ENCODE peak calls at places on chromosomes 2 and 18, in four cellular contexts. One of them, this sample, is unnamed.

GRCh38 chr2:233458031-233458610 is 103.8 kb downstream of the DGKD start:
- DNase-seq in MCF 10A: no peak
- DNase-seq in heart left ventricle: peak
- DNase-seq in ascending aorta: no peak
- DNase-seq in this sample: no peak

GRCh38 chr2:9768388-9768787 is 74.9 kb upstream of the TAF1B start:
- DNase-seq in MCF 10A: no peak
- DNase-seq in heart left ventricle: peak
- DNase-seq in ascending aorta: no peak
- DNase-seq in this sample: peak

GRCh38 chr2:240593026-240593702 is 6.6 kb downstream of the CAPN10 start:
- DNase-seq in MCF 10A: no peak
- DNase-seq in heart left ventricle: peak
- DNase-seq in ascending aorta: no peak
- DNase-seq in this sample: no peak

GRCh38 chr2:102253140-102253752 is 58.1 kb upstream of the IL1RL1 start:
- DNase-seq in MCF 10A: no peak
- DNase-seq in heart left ventricle: no peak
- DNase-seq in ascending aorta: no peak
- DNase-seq in this sample: no peak

GRCh38 chr18:64240301-64240700 is 91.4 kb upstream of the LINC00305 start:
- DNase-seq in MCF 10A: no peak
- DNase-seq in heart left ventricle: no peak
- DNase-seq in ascending aorta: no peak
- DNase-seq in this sample: no peak

GRCh38 chr2:26765475-26766200 is 1.6 kb downstream of the SLC35F6 start:
- DNase-seq in MCF 10A: no peak
- DNase-seq in heart left ventricle: no peak
- DNase-seq in ascending aorta: no peak
- DNase-seq in this sample: no peak

GRCh38 chr2:113282747-113283533 is 4.2 kb upstream of the PAX8 start:
- DNase-seq in MCF 10A: peak
- DNase-seq in heart left ventricle: no peak
- DNase-seq in ascending aorta: peak
- DNase-seq in this sample: peak

GRCh38 chr2:149152597-149152996 is 114.1 kb downstream of the LYPD6B start:
- DNase-seq in MCF 10A: no peak
- DNase-seq in heart left ventricle: no peak
- DNase-seq in ascending aorta: no peak
- DNase-seq in this sample: no peak

GRCh38 chr2:188042412-188042811 is 249.3 kb upstream of the GULP1 start:
- DNase-seq in MCF 10A: peak
- DNase-seq in heart left ventricle: no peak
- DNase-seq in ascending aorta: no peak
- DNase-seq in this sample: peak

GRCh38 chr2:165969227-165969626 is 15.7 kb upstream of the TTC21B start:
- DNase-seq in MCF 10A: no peak
- DNase-seq in heart left ventricle: no peak
- DNase-seq in ascending aorta: no peak
- DNase-seq in this sample: no peak

GRCh38 chr18:63956755-63957154 is 7.7 kb downstream of the HMSD start:
- DNase-seq in MCF 10A: no peak
- DNase-seq in heart left ventricle: no peak
- DNase-seq in ascending aorta: no peak
- DNase-seq in this sample: peak

GRCh38 chr2:233638836-233639235 is 2.6 kb downstream of the UGT1A10 start:
- DNase-seq in MCF 10A: no peak
- DNase-seq in heart left ventricle: no peak
- DNase-seq in ascending aorta: no peak
- DNase-seq in this sample: no peak

GRCh38 chr2:47656715-47657600 is 126.0 kb upstream of the MSH6 start:
- DNase-seq in MCF 10A: peak
- DNase-seq in heart left ventricle: no peak
- DNase-seq in ascending aorta: peak
- DNase-seq in this sample: no peak

GRCh38 chr18:55586841-55587240 is 1.2 kb downstream of the TCF4 start:
- DNase-seq in MCF 10A: no peak
- DNase-seq in heart left ventricle: no peak
- DNase-seq in ascending aorta: no peak
- DNase-seq in this sample: peak

GRCh38 chr2:9690716-9691498 is 60.1 kb upstream of the YWHAQ start:
- DNase-seq in MCF 10A: no peak
- DNase-seq in heart left ventricle: no peak
- DNase-seq in ascending aorta: no peak
- DNase-seq in this sample: no peak

GRCh38 chr2:40230717-40231300 is 221.1 kb downstream of the SLC8A1 start:
- DNase-seq in MCF 10A: peak
- DNase-seq in heart left ventricle: no peak
- DNase-seq in ascending aorta: no peak
- DNase-seq in this sample: peak

GRCh38 chr2:200432296-200432695 is 77.6 kb downstream of the KCTD18 start:
- DNase-seq in MCF 10A: peak
- DNase-seq in heart left ventricle: no peak
- DNase-seq in ascending aorta: no peak
- DNase-seq in this sample: no peak

GRCh38 chr2:96321230-96322103 is 3.6 kb upstream of the ITPRIPL1 start:
- DNase-seq in MCF 10A: no peak
- DNase-seq in heart left ventricle: peak
- DNase-seq in ascending aorta: peak
- DNase-seq in this sample: no peak

GRCh38 chr2:32363588-32363987 is 6.8 kb downstream of the BIRC6 start:
- DNase-seq in MCF 10A: no peak
- DNase-seq in heart left ventricle: no peak
- DNase-seq in ascending aorta: no peak
- DNase-seq in this sample: no peak

GRCh38 chr2:216082388-216082733 is 642 bp downstream of the TMEM169 start:
- DNase-seq in MCF 10A: no peak
- DNase-seq in heart left ventricle: no peak
- DNase-seq in ascending aorta: no peak
- DNase-seq in this sample: no peak

GRCh38 chr2:68238955-68239822 is 13.1 kb downstream of the PPP3R1 start:
- DNase-seq in MCF 10A: peak
- DNase-seq in heart left ventricle: no peak
- DNase-seq in ascending aorta: no peak
- DNase-seq in this sample: no peak

GRCh38 chr2:25310965-25311865 is 30.5 kb downstream of the DNMT3A start:
- DNase-seq in MCF 10A: peak
- DNase-seq in heart left ventricle: peak
- DNase-seq in ascending aorta: no peak
- DNase-seq in this sample: no peak

GRCh38 chr2:52879561-52879960 is 888.0 kb upstream of the CHAC2 start:
- DNase-seq in MCF 10A: no peak
- DNase-seq in heart left ventricle: no peak
- DNase-seq in ascending aorta: no peak
- DNase-seq in this sample: no peak

GRCh38 chr2:2662847-2663356 is 331.8 kb upstream of the MYT1L start:
- DNase-seq in MCF 10A: no peak
- DNase-seq in heart left ventricle: no peak
- DNase-seq in ascending aorta: no peak
- DNase-seq in this sample: no peak

GRCh38 chr2:153230977-153231376 is 247.6 kb downstream of the RPRM start:
- DNase-seq in MCF 10A: peak
- DNase-seq in heart left ventricle: no peak
- DNase-seq in ascending aorta: no peak
- DNase-seq in this sample: no peak

GRCh38 chr2:173221081-173221695 is 133.5 kb upstream of the CDCA7 start:
- DNase-seq in MCF 10A: no peak
- DNase-seq in heart left ventricle: no peak
- DNase-seq in ascending aorta: no peak
- DNase-seq in this sample: no peak

GRCh38 chr2:120901213-120901612 is 165.5 kb downstream of the GLI2 start:
- DNase-seq in MCF 10A: no peak
- DNase-seq in heart left ventricle: no peak
- DNase-seq in ascending aorta: no peak
- DNase-seq in this sample: no peak

GRCh38 chr2:234251326-234252271 is 201.1 kb downstream of the SPP2 start:
- DNase-seq in MCF 10A: peak
- DNase-seq in heart left ventricle: no peak
- DNase-seq in ascending aorta: no peak
- DNase-seq in this sample: peak

GRCh38 chr2:179336782-179337534 is 72.3 kb upstream of the SESTD1 start:
- DNase-seq in MCF 10A: peak
- DNase-seq in heart left ventricle: no peak
- DNase-seq in ascending aorta: no peak
- DNase-seq in this sample: peak

DNA sequence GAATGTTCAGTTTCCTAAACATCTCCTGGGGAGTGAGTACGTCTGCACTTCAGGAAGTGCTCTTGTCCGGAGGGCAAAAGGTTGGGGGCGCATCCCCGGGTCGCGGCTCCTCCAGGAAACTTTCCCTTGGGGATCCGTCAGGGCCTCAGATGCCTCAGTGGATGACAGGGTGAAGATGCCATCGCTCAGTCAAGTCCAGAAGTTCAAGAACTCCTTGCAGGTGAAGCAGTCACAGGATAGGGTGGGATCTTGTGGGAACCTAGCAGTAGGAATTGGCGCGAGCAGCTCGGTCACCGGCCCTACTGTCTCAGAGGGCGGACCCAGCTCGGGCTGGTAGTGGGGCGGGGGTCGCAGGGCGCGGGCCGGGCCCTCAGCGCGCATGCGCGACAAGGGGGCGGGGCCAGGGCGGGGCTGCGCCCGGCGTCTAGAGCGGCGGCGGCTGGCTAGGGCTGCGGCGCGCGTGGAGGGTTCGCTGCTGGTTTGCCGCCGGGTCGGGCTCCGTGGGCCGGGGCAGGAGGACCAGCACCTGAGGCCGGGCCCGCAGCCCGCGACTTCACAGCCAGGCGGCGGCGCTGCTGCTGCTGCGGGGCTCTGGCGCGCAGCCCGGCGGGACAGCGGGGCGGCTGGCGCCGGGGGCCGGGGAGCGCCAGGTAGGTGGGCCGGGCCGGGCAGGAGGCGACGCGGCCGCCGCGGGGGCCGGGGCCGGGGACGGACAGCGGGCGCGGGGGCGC is at the start of gene INPP4A:
- DNase-seq in MCF 10A: peak
- DNase-seq in heart left ventricle: peak
- DNase-seq in ascending aorta: peak
- DNase-seq in this sample: no peak
- TF ChIP-seq CTCF in MCF 10A: no peak
- TF ChIP-seq CTCF in heart left ventricle: no peak
- TF ChIP-seq CTCF in ascending aorta: no peak
- TF ChIP-seq CTCF in this sample: no peak

DNA sequence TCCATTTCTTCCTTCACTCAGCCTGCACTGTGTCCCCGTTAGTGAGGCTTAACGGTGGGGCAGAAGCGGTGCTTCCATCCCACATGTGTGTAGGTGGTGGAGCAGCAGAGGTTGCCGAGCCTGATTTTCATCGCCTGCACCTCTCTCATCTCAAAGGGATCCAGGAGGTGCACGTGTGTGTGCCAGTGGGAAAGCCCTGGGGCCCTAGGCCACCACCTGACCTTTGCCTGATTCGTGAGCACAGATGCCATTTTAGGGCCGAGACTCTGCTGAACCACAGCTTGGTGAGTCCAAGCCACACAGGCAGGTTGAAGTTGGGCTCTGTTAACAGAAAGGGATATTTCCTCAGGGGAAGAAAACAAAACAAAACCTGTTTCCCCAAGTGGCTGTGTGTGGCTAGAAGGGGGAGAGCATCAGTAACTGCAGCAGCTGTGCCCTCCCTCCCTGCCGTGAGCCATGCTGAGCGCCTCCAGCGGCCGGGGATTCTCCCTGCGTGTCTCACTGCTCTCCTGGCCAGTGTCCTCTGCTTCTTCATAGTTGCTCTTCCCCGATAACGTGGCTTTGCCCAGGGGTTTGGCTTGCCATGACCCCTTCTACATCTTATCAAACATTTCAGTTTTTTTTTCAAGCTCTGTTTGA is 81.5 kb downstream of the MAPRE2 start:
- DNase-seq in MCF 10A: peak
- DNase-seq in heart left ventricle: peak
- DNase-seq in ascending aorta: no peak
- DNase-seq in this sample: no peak
- TF ChIP-seq CTCF in MCF 10A: no peak
- TF ChIP-seq CTCF in heart left ventricle: peak
- TF ChIP-seq CTCF in ascending aorta: no peak
- TF ChIP-seq CTCF in this sample: no peak

GRCh38 chr2:219056896-219057708 is 3.6 kb downstream of the IHH start:
- DNase-seq in MCF 10A: no peak
- DNase-seq in heart left ventricle: no peak
- DNase-seq in ascending aorta: no peak
- DNase-seq in this sample: no peak
- TF ChIP-seq CTCF in MCF 10A: no peak
- TF ChIP-seq CTCF in heart left ventricle: no peak
- TF ChIP-seq CTCF in ascending aorta: no peak
- TF ChIP-seq CTCF in this sample: no peak

DNA sequence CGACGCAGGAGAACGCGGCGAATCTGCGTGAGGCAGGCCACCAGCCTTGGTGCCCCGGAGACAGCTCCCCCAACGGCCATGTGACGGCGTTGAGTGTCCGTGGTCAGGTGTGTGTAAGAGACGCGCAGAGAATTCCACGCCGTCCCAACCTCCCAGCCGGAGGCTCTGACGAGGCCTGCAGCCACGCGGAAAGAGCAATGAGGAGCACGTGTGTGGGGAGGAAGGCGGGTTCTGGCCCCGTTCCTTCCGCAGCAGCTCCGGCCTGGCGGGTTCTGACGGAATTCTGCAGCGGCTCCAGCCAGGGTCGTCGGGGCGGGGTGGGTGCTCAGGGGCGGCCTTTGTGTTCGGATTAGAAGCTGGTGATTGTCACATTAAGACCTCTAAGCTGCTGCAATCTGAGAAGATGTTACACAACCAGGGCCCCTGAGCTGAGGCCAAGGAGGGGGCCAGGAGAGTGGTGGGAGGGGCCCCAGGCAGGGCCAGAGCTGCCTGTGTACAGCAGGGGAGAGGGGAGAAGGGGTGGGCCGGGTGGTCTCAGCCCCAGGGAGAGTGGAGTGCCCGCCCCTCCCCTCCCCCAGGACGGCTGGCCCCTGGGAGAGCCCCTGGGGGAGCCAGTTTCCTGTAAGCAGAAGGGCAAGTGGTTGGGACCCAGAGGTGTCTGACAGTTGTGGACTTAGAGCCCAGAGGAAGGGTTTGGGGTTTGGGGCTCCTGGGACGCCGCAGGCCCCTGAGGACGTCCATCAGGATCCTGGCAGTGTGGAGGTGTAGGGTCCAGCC is 5.1 kb upstream of the GAL3ST2 start:
- DNase-seq in MCF 10A: no peak
- DNase-seq in heart left ventricle: no peak
- DNase-seq in ascending aorta: peak
- DNase-seq in this sample: peak
- TF ChIP-seq CTCF in MCF 10A: no peak
- TF ChIP-seq CTCF in heart left ventricle: no peak
- TF ChIP-seq CTCF in ascending aorta: no peak
- TF ChIP-seq CTCF in this sample: no peak

This sample was measured in foreskin fibroblast.